ENCODE peak calls at places on chromosomes 6 and 20, in nine cellular contexts. W is IMR-90; Q is GM23338; Z is mesendoderm; H is OCI-LY7; X is naive thymus-derived CD4-positive, alpha-beta T cell; A is mucosa of descending colon; R is fibroblast of lung; E is neural progenitor cell. B is an unnamed sample. For H3K4me1, the result is how much of the 10 kb centered on the place peaks cover.

GRCh38 chr6:108942556-108943492 is 94.6 kb downstream of the ARMC2 start:
- DNase-seq in W (no peak), Q (no peak), Z (peak), H (peak), X (peak), A (no peak), R (no peak), E (no peak), B (no peak)

GRCh38 chr6:34386316-34387137 is 5.9 kb downstream of the NUDT3 start:
- DNase-seq in W (peak), Q (no peak), Z (no peak), H (no peak), X (no peak), A (no peak), R (peak), E (no peak), B (no peak)

GRCh38 chr6:37169458-37170272 is at the start of gene PIM1:
- DNase-seq in W (peak), Q (peak), Z (peak), H (peak), X (peak), A (peak), R (peak), E (peak), B (peak)

GRCh38 chr6:37429352-37429750 is 3.7 kb upstream of the CMTR1 start:
- DNase-seq in W (no peak), Q (no peak), Z (no peak), H (peak), X (no peak), A (no peak), R (no peak), E (no peak), B (no peak)

GRCh38 chr20:63366658-63367360 is 5.7 kb upstream of the CHRNA4 start:
- DNase-seq in W (no peak), Q (no peak), Z (no peak), H (no peak), X (no peak), A (no peak), R (no peak), E (peak), B (no peak)

GRCh38 chr6:105487040-105487787 is 84.3 kb upstream of the PREP start:
- DNase-seq in W (no peak), Q (no peak), Z (no peak), H (peak), X (no peak), A (no peak), R (no peak), E (no peak), B (no peak)

GRCh38 chr20:23139524-23139923 is 53.4 kb upstream of the CD93 start:
- DNase-seq in W (no peak), Q (no peak), Z (no peak), H (no peak), X (no peak), A (no peak), R (no peak), E (no peak), B (no peak)

GRCh38 chr6:166078294-166078693 is 89.4 kb downstream of the TBXT start:
- DNase-seq in W (peak), Q (no peak), Z (no peak), H (no peak), X (no peak), A (no peak), R (peak), E (no peak), B (no peak)

GRCh38 chr6:6815732-6816131 is 227.2 kb downstream of the LY86 start:
- DNase-seq in W (no peak), Q (no peak), Z (no peak), H (no peak), X (no peak), A (no peak), R (peak), E (no peak), B (no peak)

GRCh38 chr6:41159415-41160082 is 3.4 kb downstream of the TREM2 start:
- DNase-seq in W (peak), Q (no peak), Z (no peak), H (no peak), X (no peak), A (no peak), R (no peak), E (no peak), B (no peak)

GRCh38 chr6:124999105-124999764 is 37.0 kb downstream of the RNF217 start:
- DNase-seq in W (no peak), Q (no peak), Z (no peak), H (no peak), X (no peak), A (no peak), R (peak), E (no peak), B (no peak)

GRCh38 chr20:63701051-63701328 is 4.5 kb downstream of the TNFRSF6B start:
- DNase-seq in W (no peak), Q (no peak), Z (no peak), H (no peak), X (no peak), A (no peak), R (no peak), E (no peak), B (no peak)

GRCh38 chr6:159833556-159833955 is 33.5 kb downstream of the PNLDC1 start:
- DNase-seq in W (peak), Q (no peak), Z (no peak), H (no peak), X (no peak), A (no peak), R (peak), E (no peak), B (no peak)

GRCh38 chr20:59044295-59044694 is 1.7 kb upstream of the PRELID3B start:
- DNase-seq in W (no peak), Q (no peak), Z (no peak), H (peak), X (no peak), A (no peak), R (no peak), E (no peak), B (no peak)

GRCh38 chr6:126077810-126078791 is 91.8 kb downstream of the TRMT11 start:
- DNase-seq in W (peak), Q (no peak), Z (no peak), H (no peak), X (no peak), A (no peak), R (no peak), E (no peak), B (no peak)

GRCh38 chr6:33053230-33053629 is 20.2 kb downstream of the HLA-DPA1 start:
- DNase-seq in W (peak), Q (peak), Z (peak), H (no peak), X (no peak), A (no peak), R (peak), E (no peak), B (no peak)

GRCh38 chr20:5835870-5836269 is 85.7 kb downstream of the SHLD1 start:
- DNase-seq in W (peak), Q (no peak), Z (no peak), H (no peak), X (peak), A (no peak), R (peak), E (no peak), B (no peak)

GRCh38 chr6:10951675-10952282 is 64.9 kb downstream of the SYCP2L start:
- DNase-seq in W (peak), Q (peak), Z (peak), H (peak), X (no peak), A (no peak), R (peak), E (peak), B (no peak)

GRCh38 chr6:139407718-139408222 is 33.3 kb upstream of the CITED2 start:
- DNase-seq in W (peak), Q (no peak), Z (no peak), H (no peak), X (no peak), A (no peak), R (peak), E (peak), B (no peak)

GRCh38 chr20:35901678-35902544 is 52.4 kb downstream of the SCAND1 start:
- DNase-seq in W (peak), Q (no peak), Z (no peak), H (no peak), X (no peak), A (no peak), R (peak), E (no peak), B (no peak)

GRCh38 chr6:34074064-34074739 is 71.7 kb downstream of the GRM4 start:
- DNase-seq in W (no peak), Q (peak), Z (peak), H (no peak), X (no peak), A (no peak), R (no peak), E (peak), B (no peak)

GRCh38 chr6:105886812-105887513 is 199.2 kb upstream of the PRDM1 start:
- DNase-seq in W (no peak), Q (no peak), Z (no peak), H (no peak), X (no peak), A (no peak), R (peak), E (no peak), B (no peak)

GRCh38 chr20:35652641-35653429 is 11.9 kb downstream of the CPNE1 start:
- DNase-seq in W (no peak), Q (peak), Z (no peak), H (no peak), X (no peak), A (no peak), R (no peak), E (no peak), B (no peak)

GRCh38 chr20:48051810-48052491 is 266.7 kb upstream of the SULF2 start:
- DNase-seq in W (peak), Q (peak), Z (no peak), H (no peak), X (no peak), A (no peak), R (peak), E (no peak), B (no peak)

GRCh38 chr6:157181649-157182048 is 141.7 kb downstream of the TMEM242 start:
- DNase-seq in W (no peak), Q (no peak), Z (no peak), H (no peak), X (no peak), A (no peak), R (no peak), E (no peak), B (no peak)

GRCh38 chr20:10282930-10283556 is 64.4 kb downstream of the SNAP25 start:
- DNase-seq in W (peak), Q (no peak), Z (peak), H (no peak), X (no peak), A (no peak), R (peak), E (no peak), B (no peak)

GRCh38 chr20:17674722-17675518 is 7.1 kb downstream of the RRBP1 start:
- DNase-seq in W (peak), Q (no peak), Z (no peak), H (no peak), X (no peak), A (no peak), R (no peak), E (no peak), B (no peak)

GRCh38 chr6:133973109-133973971 is 20.3 kb downstream of the TBPL1 start:
- DNase-seq in W (peak), Q (peak), Z (peak), H (peak), X (peak), A (no peak), R (peak), E (peak), B (no peak)

GRCh38 chr6:119495230-119495683 is 145.7 kb upstream of the MAN1A1 start:
- DNase-seq in W (no peak), Q (no peak), Z (no peak), H (no peak), X (no peak), A (peak), R (no peak), E (no peak), B (no peak)

GRCh38 chr6:11921017-11921438 is 91.1 kb upstream of the HIVEP1 start:
- DNase-seq in W (peak), Q (no peak), Z (peak), H (no peak), X (no peak), A (peak), R (peak), E (peak), B (no peak)

GRCh38 chr20:32970115-32970972 is 33.9 kb downstream of the SUN5 start:
- DNase-seq in W (no peak), Q (no peak), Z (no peak), H (no peak), X (no peak), A (no peak), R (no peak), E (no peak), B (no peak)

GRCh38 chr6:5520796-5521195 is 259.5 kb downstream of the FARS2 start:
- DNase-seq in W (no peak), Q (no peak), Z (no peak), H (no peak), X (no peak), A (no peak), R (no peak), E (no peak), B (no peak)

GRCh38 chr6:5516036-5516435 is 254.7 kb downstream of the FARS2 start:
- DNase-seq in W (no peak), Q (no peak), Z (no peak), H (no peak), X (no peak), A (no peak), R (no peak), E (no peak), B (no peak)

GRCh38 chr6:5518936-5519491 is 257.7 kb downstream of the FARS2 start:
- DNase-seq in W (no peak), Q (no peak), Z (no peak), H (no peak), X (no peak), A (no peak), R (no peak), E (no peak), B (no peak)

GRCh38 chr6:5515200-5515599 is 253.9 kb downstream of the FARS2 start:
- DNase-seq in W (no peak), Q (no peak), Z (no peak), H (no peak), X (no peak), A (no peak), R (no peak), E (no peak), B (no peak)

GRCh38 chr6:5517781-5518180 is 256.5 kb downstream of the FARS2 start:
- DNase-seq in W (no peak), Q (no peak), Z (no peak), H (no peak), X (peak), A (no peak), R (no peak), E (no peak), B (no peak)
- H3K4me1 ChIP-seq in W (under half), Q (under half), Z (under half), H (under half), X (under half), A (under half), R (under half), E (under half), B (under half)

GRCh38 chr20:44552568-44552949 is 29.8 kb upstream of the PKIG start:
- DNase-seq in W (no peak), Q (no peak), Z (no peak), H (no peak), X (no peak), A (no peak), R (no peak), E (no peak), B (no peak)
- H3K4me3 ChIP-seq in W (no peak), Q (no peak), Z (no peak), H (no peak), X (no peak), A (no peak), R (no peak), E (no peak), B (no peak)

GRCh38 chr6:24932832-24933231 is 2.9 kb downstream of the RIPOR2 start:
- DNase-seq in W (no peak), Q (no peak), Z (no peak), H (peak), X (no peak), A (no peak), R (peak), E (no peak), B (no peak)

GRCh38 chr6:24931296-24931695 is 4.5 kb downstream of the RIPOR2 start:
- DNase-seq in W (peak), Q (no peak), Z (no peak), H (no peak), X (no peak), A (no peak), R (peak), E (peak), B (no peak)

GRCh38 chr6:24933868-24934401 is 1.8 kb downstream of the RIPOR2 start:
- DNase-seq in W (no peak), Q (peak), Z (peak), H (peak), X (peak), A (no peak), R (no peak), E (peak), B (peak)

GRCh38 chr6:24931752-24932691 is 3.7 kb downstream of the RIPOR2 start:
- DNase-seq in W (peak), Q (no peak), Z (no peak), H (peak), X (peak), A (no peak), R (peak), E (no peak), B (no peak)

GRCh38 chr6:24933266-24933665 is 2.5 kb downstream of the RIPOR2 start:
- DNase-seq in W (no peak), Q (no peak), Z (no peak), H (no peak), X (no peak), A (no peak), R (no peak), E (no peak), B (no peak)
- H3K4me1 ChIP-seq in W (under half), Q (half or more), Z (under half), H (half or more), X (under half), A (under half), R (under half), E (under half), B (under half)

DNA sequence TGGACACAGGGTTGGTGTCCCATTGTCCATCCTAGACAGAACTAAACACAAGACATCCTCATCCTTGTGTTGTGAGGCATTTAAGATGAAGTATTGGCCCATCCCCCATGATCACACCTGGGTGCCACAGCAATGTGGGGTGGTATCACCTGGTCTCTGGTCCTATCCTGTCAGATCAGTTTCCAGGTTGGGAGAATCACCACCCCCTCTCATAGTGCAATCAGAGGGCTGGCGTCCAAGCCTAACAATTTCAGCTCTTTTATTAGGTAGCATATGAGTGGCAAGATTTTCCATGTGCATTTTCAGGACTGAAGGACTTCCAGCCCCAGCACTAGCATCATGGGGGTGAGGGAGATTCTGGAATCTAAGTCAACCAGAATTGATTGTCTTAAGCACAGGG is 63.6 kb upstream of the ELOVL5 start:
- DNase-seq in W (no peak), Q (no peak), Z (no peak), H (no peak), X (no peak), A (no peak), R (no peak), E (no peak), B (no peak)
- H3K4me3 ChIP-seq in W (no peak), Q (no peak), Z (no peak), H (no peak), X (no peak), A (no peak), R (no peak), E (no peak), B (no peak)

GRCh38 chr20:49758781-49759180 is 45.1 kb upstream of the B4GALT5 start:
- DNase-seq in W (no peak), Q (peak), Z (no peak), H (no peak), X (no peak), A (no peak), R (no peak), E (peak), B (peak)
- H3K4me1 ChIP-seq in W (under half), Q (under half), Z (under half), H (under half), X (under half), A (under half), R (under half), E (under half), B (under half)